ENCODE peak calls at places on chromosome 20, in nine cellular contexts. D, B, V, T, H, P, N, J and M are unnamed samples.

GRCh38 chr20:1324598-1325172 is 4.3 kb downstream of the SDCBP2 start:
- DNase-seq in J (no peak), T (no peak), H (peak), D (no peak), V (no peak), N (peak), B (peak), P (no peak), M (peak)

GRCh38 chr20:51636123-51636522 is 93.6 kb upstream of the NFATC2 start:
- DNase-seq in D (no peak), J (peak), T (no peak), P (no peak), H (no peak), N (no peak), B (no peak), V (no peak), M (no peak)

GRCh38 chr20:16020971-16021370 is 552.3 kb downstream of the KIF16B start:
- DNase-seq in V (no peak), B (no peak), D (no peak), T (no peak), N (no peak), J (peak), P (no peak), H (no peak), M (no peak)

GRCh38 chr20:18364768-18365167 is 76.4 kb downstream of the ZNF133 start:
- DNase-seq in T (no peak), J (no peak), P (no peak), H (no peak), N (no peak), V (no peak), D (no peak), B (no peak), M (no peak)

GRCh38 chr20:36924167-36925045 is 27.1 kb downstream of the SAMHD1 start:
- DNase-seq in T (no peak), P (no peak), J (no peak), D (no peak), H (no peak), V (no peak), N (no peak), B (no peak), M (no peak)

GRCh38 chr20:56690531-56691175 is 61.5 kb downstream of the TFAP2C start:
- DNase-seq in H (no peak), T (no peak), D (no peak), B (no peak), N (no peak), V (no peak), J (peak), P (no peak), M (no peak)

GRCh38 chr20:14879020-14879697 is 541.7 kb upstream of the FLRT3 start:
- DNase-seq in T (no peak), N (no peak), J (peak), V (no peak), D (no peak), P (peak), H (peak), B (peak), M (peak)

GRCh38 chr20:24698189-24698588 is 228.8 kb downstream of the SYNDIG1 start:
- DNase-seq in J (no peak), D (no peak), B (no peak), N (no peak), H (no peak), T (no peak), P (no peak), V (no peak), M (no peak)

GRCh38 chr20:44696315-44696714 is 18.9 kb upstream of the CCN5 start:
- DNase-seq in H (no peak), D (no peak), B (no peak), P (no peak), N (no peak), V (no peak), T (no peak), J (no peak), M (no peak)

GRCh38 chr20:33443006-33443511 is 504 bp downstream of the SNTA1 start:
- DNase-seq in H (no peak), P (no peak), J (no peak), N (peak), D (no peak), V (no peak), T (no peak), B (no peak), M (no peak)

GRCh38 chr20:42186337-42186736 is 568.2 kb upstream of the CHD6 start:
- DNase-seq in N (no peak), T (no peak), D (no peak), P (no peak), B (no peak), J (no peak), V (no peak), H (no peak), M (no peak)

GRCh38 chr20:42193119-42193518 is 574.9 kb upstream of the CHD6 start:
- DNase-seq in B (no peak), H (no peak), P (no peak), T (no peak), N (no peak), V (no peak), J (no peak), D (no peak), M (no peak)

GRCh38 chr20:42190084-42190483 is 571.9 kb upstream of the CHD6 start:
- DNase-seq in B (no peak), J (no peak), D (no peak), H (no peak), V (no peak), N (no peak), P (no peak), T (no peak), M (no peak)

GRCh38 chr20:42192321-42192720 is 574.1 kb upstream of the CHD6 start:
- DNase-seq in B (no peak), D (no peak), T (no peak), N (no peak), H (no peak), P (no peak), J (no peak), V (no peak), M (no peak)

GRCh38 chr20:42191140-42191860 is 573.1 kb upstream of the CHD6 start:
- DNase-seq in T (no peak), B (no peak), J (no peak), P (no peak), V (no peak), H (no peak), D (no peak), N (no peak), M (no peak)
- TF ChIP-seq CTCF in T (peak), B (no peak), J (no peak), P (no peak), V (no peak), H (no peak), D (no peak), N (no peak), M (no peak)

GRCh38 chr20:59515906-59516209 is 88.5 kb upstream of the PHACTR3 start:
- DNase-seq in H (no peak), V (no peak), P (no peak), T (no peak), D (no peak), N (no peak), B (no peak), J (no peak), M (no peak)

GRCh38 chr20:59518881-59519706 is 85.2 kb upstream of the PHACTR3 start:
- DNase-seq in B (no peak), T (no peak), V (no peak), D (peak), P (no peak), H (peak), J (peak), N (no peak), M (peak)

GRCh38 chr20:59520814-59521213 is 83.5 kb upstream of the PHACTR3 start:
- DNase-seq in N (no peak), H (no peak), J (no peak), B (no peak), T (no peak), V (no peak), D (no peak), P (no peak), M (no peak)

GRCh38 chr20:59515013-59515905 is 89.1 kb upstream of the PHACTR3 start:
- DNase-seq in J (peak), P (no peak), H (peak), B (no peak), T (no peak), V (peak), N (peak), D (no peak), M (no peak)

GRCh38 chr20:59519707-59520014 is 84.7 kb upstream of the PHACTR3 start:
- DNase-seq in P (no peak), N (no peak), J (no peak), V (no peak), B (no peak), H (no peak), T (no peak), D (no peak), M (no peak)
- TF ChIP-seq CTCF in P (no peak), N (no peak), J (peak), V (no peak), B (no peak), H (no peak), T (no peak), D (no peak), M (no peak)

GRCh38 chr20:20435453-20435852 is 67.5 kb downstream of the INSM1 start:
- DNase-seq in P (no peak), N (no peak), T (no peak), V (no peak), D (no peak), B (no peak), H (no peak), J (no peak), M (no peak)

GRCh38 chr20:20439602-20440001 is 71.7 kb downstream of the INSM1 start:
- DNase-seq in H (no peak), J (no peak), V (no peak), B (no peak), N (no peak), D (no peak), T (no peak), P (no peak), M (no peak)

GRCh38 chr20:20440473-20440872 is 72.6 kb downstream of the INSM1 start:
- DNase-seq in D (no peak), J (no peak), B (no peak), V (no peak), H (no peak), P (no peak), N (no peak), T (no peak), M (no peak)

GRCh38 chr20:20436689-20437088 is 68.8 kb downstream of the INSM1 start:
- DNase-seq in T (no peak), P (no peak), J (no peak), N (no peak), D (no peak), H (no peak), V (no peak), B (no peak), M (no peak)

DNA sequence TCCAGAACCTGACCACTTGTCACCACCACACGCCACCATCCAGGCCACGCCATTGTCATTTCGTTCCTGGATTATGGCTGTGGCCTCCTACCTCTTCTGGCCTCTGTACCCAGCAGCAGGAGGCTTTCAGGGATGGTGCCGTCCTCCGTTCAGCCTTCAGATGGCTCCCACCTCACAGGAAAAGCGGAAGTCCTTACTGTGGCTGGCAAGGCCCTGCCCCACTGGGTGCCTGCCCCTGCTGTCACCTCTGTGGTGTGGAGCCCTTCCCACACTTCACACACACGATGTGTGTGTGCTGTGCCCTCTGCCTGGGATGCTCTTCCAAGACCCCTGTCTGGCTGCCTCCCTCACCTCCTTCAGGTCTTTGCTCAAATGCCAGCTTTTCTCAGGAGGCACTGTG is 69.4 kb downstream of the INSM1 start:
- DNase-seq in P (no peak), H (no peak), J (no peak), D (no peak), T (no peak), V (no peak), N (no peak), B (no peak), M (no peak)
- TF ChIP-seq CTCF in P (no peak), H (no peak), J (no peak), D (no peak), T (no peak), V (no peak), N (no peak), B (no peak), M (no peak)

GRCh38 chr20:35602851-35603495 is 12.7 kb upstream of the SPAG4 start:
- DNase-seq in P (no peak), H (no peak), T (no peak), D (no peak), B (no peak), J (no peak), N (no peak), V (no peak), M (no peak)

GRCh38 chr20:35606127-35606526 is 9.5 kb upstream of the SPAG4 start:
- DNase-seq in J (no peak), H (no peak), D (no peak), T (no peak), N (no peak), B (no peak), V (no peak), P (no peak), M (no peak)

GRCh38 chr20:35603695-35604443 is 11.8 kb upstream of the SPAG4 start:
- DNase-seq in N (no peak), B (no peak), H (no peak), J (no peak), T (no peak), V (no peak), D (no peak), P (no peak), M (no peak)

GRCh38 chr20:35601990-35602389 is 13.6 kb upstream of the SPAG4 start:
- DNase-seq in N (no peak), P (no peak), H (no peak), T (no peak), V (no peak), D (no peak), J (no peak), B (no peak), M (no peak)

DNA sequence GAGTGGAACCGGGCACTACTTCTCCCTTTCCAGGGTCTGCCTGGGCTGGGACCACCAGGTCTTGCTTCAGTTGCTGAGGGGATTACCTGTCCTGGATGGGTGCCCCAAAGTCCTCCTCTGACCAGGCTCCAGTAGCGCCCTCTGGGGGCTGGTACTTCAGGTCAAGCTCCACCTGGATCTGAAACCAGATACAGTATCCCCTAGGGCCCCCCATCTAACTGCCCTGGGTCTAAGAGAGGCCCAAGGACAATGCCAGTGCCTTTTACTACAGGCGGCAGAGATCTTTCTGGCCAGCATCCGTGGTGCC is 11.2 kb upstream of the SPAG4 start:
- DNase-seq in H (no peak), B (no peak), N (no peak), V (no peak), T (no peak), J (no peak), P (no peak), D (no peak), M (no peak)
- TF ChIP-seq CTCF in H (peak), B (peak), N (no peak), V (no peak), T (peak), J (no peak), P (peak), D (no peak), M (peak)

GRCh38 chr20:40757087-40757486 is 68.1 kb upstream of the MAFB start:
- DNase-seq in P (no peak), T (no peak), D (no peak), N (no peak), J (no peak), V (no peak), B (no peak), H (peak), M (no peak)
- TF ChIP-seq CTCF in P (no peak), T (no peak), D (no peak), N (no peak), J (no peak), V (no peak), B (no peak), H (no peak), M (no peak)

GRCh38 chr20:62447143-62447869 is 20.0 kb upstream of the RBBP8NL start:
- DNase-seq in J (no peak), T (no peak), D (no peak), H (no peak), N (no peak), B (no peak), V (no peak), P (no peak), M (no peak)

GRCh38 chr20:62444286-62444685 is 16.9 kb upstream of the RBBP8NL start:
- DNase-seq in B (no peak), J (no peak), V (no peak), N (no peak), T (no peak), D (no peak), P (no peak), H (no peak), M (no peak)

GRCh38 chr20:62448038-62448437 is 20.7 kb upstream of the RBBP8NL start:
- DNase-seq in J (no peak), H (no peak), D (peak), T (no peak), V (no peak), N (no peak), P (no peak), B (no peak), M (no peak)

GRCh38 chr20:62446398-62446985 is 19.2 kb upstream of the RBBP8NL start:
- DNase-seq in B (no peak), H (no peak), P (no peak), V (no peak), J (no peak), N (no peak), T (no peak), D (no peak), M (no peak)

DNA sequence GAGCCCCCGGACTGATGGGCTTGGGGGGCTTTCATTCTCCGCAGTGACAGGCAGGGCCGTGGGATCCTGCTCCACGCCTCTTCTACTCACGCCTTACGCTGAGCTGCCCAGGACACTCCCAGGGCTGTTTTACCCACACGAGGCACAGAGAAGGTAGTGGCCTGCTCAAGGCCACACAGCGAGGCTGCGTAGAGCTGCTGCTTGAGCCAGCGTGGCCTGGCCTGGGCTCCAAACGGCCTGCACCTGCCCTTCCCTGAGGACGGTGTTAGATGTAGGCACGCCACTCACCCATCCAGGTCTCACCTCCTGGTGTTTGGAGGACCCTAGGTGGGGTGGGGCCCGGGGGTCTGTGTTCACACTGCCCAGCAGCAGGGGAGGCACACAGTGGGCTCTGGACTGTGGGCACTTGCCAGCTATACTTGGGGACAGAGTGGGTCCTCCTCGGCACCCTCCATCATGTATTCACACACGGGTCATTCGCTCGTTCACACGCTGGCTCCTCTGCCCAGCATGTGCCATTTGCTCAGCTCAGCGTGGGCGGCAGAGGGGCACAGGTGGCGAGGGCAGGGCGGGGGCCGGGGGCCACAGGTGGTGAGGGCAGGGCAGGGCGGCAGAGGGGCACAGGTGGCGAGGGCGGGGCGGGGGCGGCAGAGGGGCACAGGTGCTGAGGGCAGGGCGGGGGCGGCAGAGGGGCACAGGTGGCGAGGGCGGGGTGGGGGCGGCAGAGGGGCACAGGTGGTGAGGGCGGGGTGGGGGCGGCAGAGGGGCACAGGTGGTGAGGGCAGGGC is 18.4 kb upstream of the RBBP8NL start:
- DNase-seq in H (no peak), B (no peak), N (no peak), P (no peak), V (no peak), T (no peak), J (no peak), D (no peak), M (no peak)
- TF ChIP-seq CTCF in H (no peak), B (no peak), N (no peak), P (no peak), V (no peak), T (no peak), J (no peak), D (no peak), M (no peak)

GRCh38 chr20:41245086-41245707 is 72.3 kb downstream of the ZHX3 start:
- DNase-seq in J (no peak), H (peak), D (no peak), N (no peak), T (peak), V (no peak), P (no peak), B (no peak), M (no peak)
- TF ChIP-seq CTCF in J (no peak), H (peak), D (no peak), N (peak), T (no peak), V (no peak), P (no peak), B (peak), M (no peak)

GRCh38 chr20:50501970-50502745 is 8.0 kb upstream of the PTPN1 start:
- DNase-seq in V (no peak), D (no peak), J (no peak), B (no peak), N (no peak), T (no peak), P (no peak), H (no peak), M (no peak)

GRCh38 chr20:50508171-50508761 is 1.9 kb upstream of the PTPN1 start:
- DNase-seq in V (no peak), B (no peak), D (no peak), P (peak), N (no peak), H (no peak), T (no peak), J (no peak), M (no peak)

GRCh38 chr20:50504231-50504823 is 5.9 kb upstream of the PTPN1 start:
- DNase-seq in D (no peak), N (no peak), B (no peak), T (no peak), H (peak), P (no peak), V (no peak), J (no peak), M (no peak)

GRCh38 chr20:50509923-50510705 is at the start of gene PTPN1:
- DNase-seq in J (peak), T (peak), N (peak), H (peak), P (peak), V (peak), B (peak), D (peak), M (peak)

DNA sequence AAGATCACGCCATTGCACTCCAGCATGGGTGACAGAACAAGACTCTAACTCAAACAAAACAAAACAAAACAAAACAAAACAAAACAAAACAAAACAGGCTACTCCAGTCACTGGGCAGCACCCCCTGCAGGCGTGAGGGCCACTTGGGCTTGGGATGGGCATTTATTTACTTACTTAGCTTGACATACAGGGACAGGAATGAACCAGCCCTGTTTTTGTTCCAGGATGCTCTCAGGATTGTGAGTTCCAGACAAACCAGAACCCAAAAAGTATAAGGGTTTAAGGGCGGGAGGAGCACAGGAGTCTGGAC is 4.0 kb upstream of the PTPN1 start:
- DNase-seq in P (no peak), D (no peak), H (no peak), V (no peak), B (no peak), N (no peak), J (no peak), T (no peak), M (no peak)
- TF ChIP-seq CTCF in P (no peak), D (no peak), H (peak), V (no peak), B (peak), N (no peak), J (no peak), T (peak), M (no peak)

GRCh38 chr20:32034581-32035397 is 17.3 kb upstream of the HCK start:
- DNase-seq in H (no peak), D (no peak), V (no peak), P (no peak), B (no peak), N (no peak), T (no peak), J (no peak), M (no peak)
- TF ChIP-seq CTCF in H (no peak), D (peak), V (no peak), P (peak), B (no peak), N (no peak), T (peak), J (no peak), M (peak)